ENCODE peak calls at places on chromosomes 16 and 17, in ten cellular contexts. One of them, this sample, is unnamed.

GRCh38 chr17:7045492-7046126 is 1.7 kb upstream of the SLC16A11 start:
- DNase-seq in neural progenitor cell: peak
- DNase-seq in CD4-positive, alpha-beta memory T cell: peak
- DNase-seq in C1 segment of cervical spinal cord: no peak
- DNase-seq in LoVo: peak
- DNase-seq in H54: peak
- DNase-seq in keratinocyte: no peak
- DNase-seq in HFF-Myc: no peak
- DNase-seq in activated naive CD4-positive, alpha-beta T cell: no peak
- DNase-seq in nucleus accumbens: no peak
- DNase-seq in this sample: peak

GRCh38 chr16:47617732-47618131 is 156.6 kb downstream of the PHKB start:
- DNase-seq in HFF-Myc: no peak
- DNase-seq in C1 segment of cervical spinal cord: no peak
- DNase-seq in keratinocyte: no peak
- DNase-seq in nucleus accumbens: no peak
- DNase-seq in CD4-positive, alpha-beta memory T cell: no peak
- DNase-seq in neural progenitor cell: peak
- DNase-seq in H54: no peak
- DNase-seq in LoVo: no peak
- DNase-seq in activated naive CD4-positive, alpha-beta T cell: no peak
- DNase-seq in this sample: no peak

GRCh38 chr16:30658731-30659506 is 688 bp downstream of the FBRS start:
- DNase-seq in CD4-positive, alpha-beta memory T cell: no peak
- DNase-seq in HFF-Myc: peak
- DNase-seq in H54: peak
- DNase-seq in keratinocyte: peak
- DNase-seq in activated naive CD4-positive, alpha-beta T cell: peak
- DNase-seq in nucleus accumbens: no peak
- DNase-seq in neural progenitor cell: peak
- DNase-seq in C1 segment of cervical spinal cord: no peak
- DNase-seq in LoVo: no peak
- DNase-seq in this sample: peak

GRCh38 chr17:72788950-72789585 is 303.4 kb downstream of the SLC39A11 start:
- DNase-seq in neural progenitor cell: no peak
- DNase-seq in nucleus accumbens: no peak
- DNase-seq in keratinocyte: no peak
- DNase-seq in CD4-positive, alpha-beta memory T cell: no peak
- DNase-seq in LoVo: no peak
- DNase-seq in activated naive CD4-positive, alpha-beta T cell: no peak
- DNase-seq in HFF-Myc: no peak
- DNase-seq in C1 segment of cervical spinal cord: no peak
- DNase-seq in H54: no peak
- DNase-seq in this sample: peak

GRCh38 chr17:57246257-57246656 is 10.1 kb upstream of the MSI2 start:
- DNase-seq in keratinocyte: no peak
- DNase-seq in neural progenitor cell: no peak
- DNase-seq in H54: no peak
- DNase-seq in activated naive CD4-positive, alpha-beta T cell: no peak
- DNase-seq in LoVo: no peak
- DNase-seq in CD4-positive, alpha-beta memory T cell: no peak
- DNase-seq in nucleus accumbens: no peak
- DNase-seq in C1 segment of cervical spinal cord: no peak
- DNase-seq in HFF-Myc: no peak
- DNase-seq in this sample: no peak

GRCh38 chr16:13036600-13036999 is 135.2 kb downstream of the SHISA9 start:
- DNase-seq in HFF-Myc: peak
- DNase-seq in activated naive CD4-positive, alpha-beta T cell: no peak
- DNase-seq in C1 segment of cervical spinal cord: no peak
- DNase-seq in CD4-positive, alpha-beta memory T cell: peak
- DNase-seq in LoVo: peak
- DNase-seq in keratinocyte: no peak
- DNase-seq in neural progenitor cell: peak
- DNase-seq in nucleus accumbens: no peak
- DNase-seq in H54: no peak
- DNase-seq in this sample: no peak

GRCh38 chr16:28318042-28318597 is 25.8 kb downstream of the SBK1 start:
- DNase-seq in nucleus accumbens: no peak
- DNase-seq in CD4-positive, alpha-beta memory T cell: no peak
- DNase-seq in activated naive CD4-positive, alpha-beta T cell: no peak
- DNase-seq in HFF-Myc: no peak
- DNase-seq in LoVo: no peak
- DNase-seq in C1 segment of cervical spinal cord: no peak
- DNase-seq in keratinocyte: no peak
- DNase-seq in H54: no peak
- DNase-seq in neural progenitor cell: no peak
- DNase-seq in this sample: no peak

GRCh38 chr17:17258011-17258410 is 21.0 kb upstream of the FLCN start:
- DNase-seq in neural progenitor cell: no peak
- DNase-seq in HFF-Myc: no peak
- DNase-seq in H54: no peak
- DNase-seq in keratinocyte: no peak
- DNase-seq in CD4-positive, alpha-beta memory T cell: no peak
- DNase-seq in activated naive CD4-positive, alpha-beta T cell: no peak
- DNase-seq in LoVo: no peak
- DNase-seq in nucleus accumbens: no peak
- DNase-seq in C1 segment of cervical spinal cord: no peak
- DNase-seq in this sample: no peak

GRCh38 chr16:73956592-73957495 is 339.8 kb upstream of the PSMD7 start:
- DNase-seq in H54: peak
- DNase-seq in HFF-Myc: peak
- DNase-seq in activated naive CD4-positive, alpha-beta T cell: no peak
- DNase-seq in C1 segment of cervical spinal cord: no peak
- DNase-seq in LoVo: peak
- DNase-seq in CD4-positive, alpha-beta memory T cell: peak
- DNase-seq in keratinocyte: no peak
- DNase-seq in nucleus accumbens: peak
- DNase-seq in neural progenitor cell: peak
- DNase-seq in this sample: peak

GRCh38 chr16:89996178-89996489 is 23.1 kb downstream of the DBNDD1 start:
- DNase-seq in C1 segment of cervical spinal cord: no peak
- DNase-seq in LoVo: no peak
- DNase-seq in H54: no peak
- DNase-seq in nucleus accumbens: no peak
- DNase-seq in HFF-Myc: no peak
- DNase-seq in CD4-positive, alpha-beta memory T cell: no peak
- DNase-seq in keratinocyte: no peak
- DNase-seq in activated naive CD4-positive, alpha-beta T cell: no peak
- DNase-seq in neural progenitor cell: no peak
- DNase-seq in this sample: no peak

GRCh38 chr17:59890720-59891119 is 2.0 kb downstream of the TUBD1 start:
- DNase-seq in C1 segment of cervical spinal cord: no peak
- DNase-seq in keratinocyte: no peak
- DNase-seq in activated naive CD4-positive, alpha-beta T cell: no peak
- DNase-seq in nucleus accumbens: no peak
- DNase-seq in CD4-positive, alpha-beta memory T cell: no peak
- DNase-seq in HFF-Myc: no peak
- DNase-seq in neural progenitor cell: no peak
- DNase-seq in LoVo: no peak
- DNase-seq in H54: peak
- DNase-seq in this sample: peak

GRCh38 chr17:27495460-27495859 is 39.2 kb downstream of the KSR1 start:
- DNase-seq in LoVo: no peak
- DNase-seq in C1 segment of cervical spinal cord: no peak
- DNase-seq in H54: no peak
- DNase-seq in CD4-positive, alpha-beta memory T cell: no peak
- DNase-seq in keratinocyte: no peak
- DNase-seq in nucleus accumbens: no peak
- DNase-seq in HFF-Myc: no peak
- DNase-seq in neural progenitor cell: no peak
- DNase-seq in activated naive CD4-positive, alpha-beta T cell: no peak
- DNase-seq in this sample: no peak

GRCh38 chr16:3188925-3189825 is 1.2 kb downstream of the OR1F1 start:
- DNase-seq in activated naive CD4-positive, alpha-beta T cell: peak
- DNase-seq in HFF-Myc: no peak
- DNase-seq in H54: peak
- DNase-seq in keratinocyte: no peak
- DNase-seq in neural progenitor cell: peak
- DNase-seq in nucleus accumbens: peak
- DNase-seq in LoVo: no peak
- DNase-seq in C1 segment of cervical spinal cord: no peak
- DNase-seq in CD4-positive, alpha-beta memory T cell: peak
- DNase-seq in this sample: peak

GRCh38 chr17:20145567-20145966 is 136.4 kb downstream of the SPECC1 start:
- DNase-seq in LoVo: no peak
- DNase-seq in H54: no peak
- DNase-seq in activated naive CD4-positive, alpha-beta T cell: no peak
- DNase-seq in neural progenitor cell: no peak
- DNase-seq in C1 segment of cervical spinal cord: no peak
- DNase-seq in nucleus accumbens: no peak
- DNase-seq in HFF-Myc: no peak
- DNase-seq in keratinocyte: no peak
- DNase-seq in CD4-positive, alpha-beta memory T cell: no peak
- DNase-seq in this sample: no peak

GRCh38 chr16:89902980-89903379 is 15.7 kb upstream of the MC1R start:
- DNase-seq in activated naive CD4-positive, alpha-beta T cell: no peak
- DNase-seq in LoVo: no peak
- DNase-seq in H54: no peak
- DNase-seq in C1 segment of cervical spinal cord: no peak
- DNase-seq in nucleus accumbens: no peak
- DNase-seq in HFF-Myc: no peak
- DNase-seq in neural progenitor cell: no peak
- DNase-seq in CD4-positive, alpha-beta memory T cell: no peak
- DNase-seq in keratinocyte: no peak
- DNase-seq in this sample: no peak

GRCh38 chr17:9532715-9533114 is 42.9 kb downstream of the STX8 start:
- DNase-seq in keratinocyte: no peak
- DNase-seq in H54: no peak
- DNase-seq in HFF-Myc: no peak
- DNase-seq in neural progenitor cell: no peak
- DNase-seq in activated naive CD4-positive, alpha-beta T cell: no peak
- DNase-seq in C1 segment of cervical spinal cord: no peak
- DNase-seq in CD4-positive, alpha-beta memory T cell: no peak
- DNase-seq in nucleus accumbens: no peak
- DNase-seq in LoVo: no peak
- DNase-seq in this sample: no peak

GRCh38 chr17:80826955-80827645 is 164.5 kb upstream of the CHMP6 start:
- DNase-seq in C1 segment of cervical spinal cord: peak
- DNase-seq in LoVo: no peak
- DNase-seq in activated naive CD4-positive, alpha-beta T cell: no peak
- DNase-seq in HFF-Myc: peak
- DNase-seq in neural progenitor cell: peak
- DNase-seq in H54: peak
- DNase-seq in keratinocyte: peak
- DNase-seq in CD4-positive, alpha-beta memory T cell: no peak
- DNase-seq in nucleus accumbens: peak
- DNase-seq in this sample: peak

GRCh38 chr16:65044861-65045260 is 77.0 kb downstream of the CDH11 start:
- DNase-seq in H54: no peak
- DNase-seq in HFF-Myc: no peak
- DNase-seq in CD4-positive, alpha-beta memory T cell: no peak
- DNase-seq in C1 segment of cervical spinal cord: no peak
- DNase-seq in LoVo: no peak
- DNase-seq in keratinocyte: no peak
- DNase-seq in neural progenitor cell: no peak
- DNase-seq in nucleus accumbens: no peak
- DNase-seq in activated naive CD4-positive, alpha-beta T cell: no peak
- DNase-seq in this sample: peak

GRCh38 chr17:2996208-2996855 is 67.1 kb downstream of the OR1D5 start:
- DNase-seq in C1 segment of cervical spinal cord: no peak
- DNase-seq in keratinocyte: no peak
- DNase-seq in LoVo: no peak
- DNase-seq in CD4-positive, alpha-beta memory T cell: no peak
- DNase-seq in H54: no peak
- DNase-seq in nucleus accumbens: no peak
- DNase-seq in neural progenitor cell: no peak
- DNase-seq in activated naive CD4-positive, alpha-beta T cell: no peak
- DNase-seq in HFF-Myc: no peak
- DNase-seq in this sample: no peak

GRCh38 chr17:15341966-15342365 is 569 bp upstream of the TEKT3 start:
- DNase-seq in HFF-Myc: no peak
- DNase-seq in keratinocyte: no peak
- DNase-seq in activated naive CD4-positive, alpha-beta T cell: no peak
- DNase-seq in CD4-positive, alpha-beta memory T cell: no peak
- DNase-seq in C1 segment of cervical spinal cord: no peak
- DNase-seq in H54: no peak
- DNase-seq in nucleus accumbens: no peak
- DNase-seq in LoVo: no peak
- DNase-seq in neural progenitor cell: no peak
- DNase-seq in this sample: no peak

GRCh38 chr17:72004011-72004427 is 116.8 kb upstream of the SOX9 start:
- DNase-seq in nucleus accumbens: no peak
- DNase-seq in neural progenitor cell: no peak
- DNase-seq in CD4-positive, alpha-beta memory T cell: no peak
- DNase-seq in LoVo: no peak
- DNase-seq in HFF-Myc: no peak
- DNase-seq in C1 segment of cervical spinal cord: no peak
- DNase-seq in activated naive CD4-positive, alpha-beta T cell: no peak
- DNase-seq in H54: no peak
- DNase-seq in keratinocyte: no peak
- DNase-seq in this sample: peak

GRCh38 chr16:23670137-23670776 is 8.4 kb upstream of the PLK1 start:
- DNase-seq in CD4-positive, alpha-beta memory T cell: no peak
- DNase-seq in keratinocyte: peak
- DNase-seq in HFF-Myc: no peak
- DNase-seq in neural progenitor cell: no peak
- DNase-seq in activated naive CD4-positive, alpha-beta T cell: no peak
- DNase-seq in LoVo: no peak
- DNase-seq in C1 segment of cervical spinal cord: peak
- DNase-seq in H54: peak
- DNase-seq in nucleus accumbens: no peak
- DNase-seq in this sample: no peak

GRCh38 chr16:76976101-76976500 is 214.9 kb upstream of the MON1B start:
- DNase-seq in H54: no peak
- DNase-seq in LoVo: no peak
- DNase-seq in neural progenitor cell: no peak
- DNase-seq in activated naive CD4-positive, alpha-beta T cell: no peak
- DNase-seq in keratinocyte: no peak
- DNase-seq in C1 segment of cervical spinal cord: no peak
- DNase-seq in nucleus accumbens: no peak
- DNase-seq in CD4-positive, alpha-beta memory T cell: no peak
- DNase-seq in HFF-Myc: no peak
- DNase-seq in this sample: no peak

GRCh38 chr17:43832976-43833829 is at the start of gene MPP3:
- DNase-seq in activated naive CD4-positive, alpha-beta T cell: peak
- DNase-seq in neural progenitor cell: peak
- DNase-seq in CD4-positive, alpha-beta memory T cell: peak
- DNase-seq in H54: peak
- DNase-seq in nucleus accumbens: peak
- DNase-seq in C1 segment of cervical spinal cord: no peak
- DNase-seq in keratinocyte: no peak
- DNase-seq in LoVo: peak
- DNase-seq in HFF-Myc: no peak
- DNase-seq in this sample: peak

GRCh38 chr16:83138512-83138911 is 511.7 kb downstream of the CDH13 start:
- DNase-seq in activated naive CD4-positive, alpha-beta T cell: no peak
- DNase-seq in HFF-Myc: no peak
- DNase-seq in LoVo: no peak
- DNase-seq in H54: no peak
- DNase-seq in neural progenitor cell: no peak
- DNase-seq in keratinocyte: no peak
- DNase-seq in C1 segment of cervical spinal cord: no peak
- DNase-seq in nucleus accumbens: no peak
- DNase-seq in CD4-positive, alpha-beta memory T cell: no peak
- DNase-seq in this sample: no peak

GRCh38 chr17:57963149-57963511 is 7.9 kb upstream of the CUEDC1 start:
- DNase-seq in C1 segment of cervical spinal cord: no peak
- DNase-seq in CD4-positive, alpha-beta memory T cell: no peak
- DNase-seq in activated naive CD4-positive, alpha-beta T cell: no peak
- DNase-seq in keratinocyte: no peak
- DNase-seq in LoVo: no peak
- DNase-seq in neural progenitor cell: no peak
- DNase-seq in HFF-Myc: no peak
- DNase-seq in nucleus accumbens: no peak
- DNase-seq in H54: no peak
- DNase-seq in this sample: no peak

GRCh38 chr17:50258647-50259483 is 15.4 kb upstream of the TMEM92 start:
- DNase-seq in H54: no peak
- DNase-seq in activated naive CD4-positive, alpha-beta T cell: no peak
- DNase-seq in neural progenitor cell: no peak
- DNase-seq in LoVo: no peak
- DNase-seq in HFF-Myc: peak
- DNase-seq in keratinocyte: no peak
- DNase-seq in nucleus accumbens: no peak
- DNase-seq in C1 segment of cervical spinal cord: no peak
- DNase-seq in CD4-positive, alpha-beta memory T cell: no peak
- DNase-seq in this sample: no peak

GRCh38 chr16:51982715-51983680 is 563.9 kb downstream of the TOX3 start:
- DNase-seq in neural progenitor cell: peak
- DNase-seq in activated naive CD4-positive, alpha-beta T cell: no peak
- DNase-seq in HFF-Myc: peak
- DNase-seq in nucleus accumbens: peak
- DNase-seq in C1 segment of cervical spinal cord: no peak
- DNase-seq in CD4-positive, alpha-beta memory T cell: no peak
- DNase-seq in LoVo: peak
- DNase-seq in keratinocyte: peak
- DNase-seq in H54: peak
- DNase-seq in this sample: peak